ENCODE peak calls at places on chromosomes 12 and 14, in four cellular contexts. M, R, N and L are unnamed samples.
A peak's percentile ranks its signal among the peaks of the same experiment; 100 is the strongest.

GRCh38 chr14:47606601-47607000 is 68.8 kb downstream of the MDGA2 start:
- DNase-seq in M (no peak), R (no peak), N (no peak), L (no peak)

GRCh38 chr12:106682594-106683234 is 91.8 kb upstream of the RIC8B start:
- DNase-seq in M (peak; percentile 36), R (no peak), N (peak; percentile 11), L (no peak)

GRCh38 chr12:28568083-28568482 is 377.8 kb downstream of the CCDC91 start:
- DNase-seq in M (no peak), R (no peak), N (peak; percentile 83), L (peak; percentile 87)

GRCh38 chr12:7017870-7018349 is 366 bp downstream of the LPCAT3 start:
- DNase-seq in M (no peak), R (no peak), N (no peak), L (no peak)

GRCh38 chr12:111412007-111412829 is 6.5 kb downstream of the SH2B3 start:
- DNase-seq in M (peak; percentile 51), R (peak; percentile 84), N (peak; percentile 75), L (no peak)

GRCh38 chr14:80996049-80996901 is 40.9 kb downstream of the TSHR start:
- DNase-seq in M (peak; percentile 44), R (no peak), N (peak; percentile 74), L (peak; percentile 57)

GRCh38 chr12:111446631-111447570 is 41.2 kb downstream of the SH2B3 start:
- DNase-seq in M (no peak), R (peak; percentile 51), N (no peak), L (no peak)

GRCh38 chr12:2893007-2893406 is 2.3 kb downstream of the TULP3 start:
- DNase-seq in M (no peak), R (no peak), N (peak; percentile 86), L (peak; percentile 81)

GRCh38 chr12:91074851-91075250 is 17.0 kb upstream of the KERA start:
- DNase-seq in M (no peak), R (no peak), N (no peak), L (no peak)

GRCh38 chr12:21252070-21252469 is 82.6 kb downstream of the SLCO1A2 start:
- DNase-seq in M (no peak), R (no peak), N (no peak), L (no peak)

GRCh38 chr12:21248679-21249078 is 86.0 kb downstream of the SLCO1A2 start:
- DNase-seq in M (peak; percentile 22), R (no peak), N (peak; percentile 18), L (no peak)
- TF ChIP-seq CTCF in M (no peak), R (no peak), N (no peak), L (no peak)

GRCh38 chr12:29625359-29625953 is 128.0 kb upstream of the OVCH1 start:
- DNase-seq in M (no peak), R (no peak), N (no peak), L (no peak)

GRCh38 chr12:29614926-29615325 is 117.4 kb upstream of the OVCH1 start:
- DNase-seq in M (no peak), R (no peak), N (no peak), L (peak; percentile 75)

GRCh38 chr12:29616664-29617409 is 119.4 kb upstream of the OVCH1 start:
- DNase-seq in M (peak; percentile 29), R (no peak), N (peak; percentile 84), L (no peak)

DNA sequence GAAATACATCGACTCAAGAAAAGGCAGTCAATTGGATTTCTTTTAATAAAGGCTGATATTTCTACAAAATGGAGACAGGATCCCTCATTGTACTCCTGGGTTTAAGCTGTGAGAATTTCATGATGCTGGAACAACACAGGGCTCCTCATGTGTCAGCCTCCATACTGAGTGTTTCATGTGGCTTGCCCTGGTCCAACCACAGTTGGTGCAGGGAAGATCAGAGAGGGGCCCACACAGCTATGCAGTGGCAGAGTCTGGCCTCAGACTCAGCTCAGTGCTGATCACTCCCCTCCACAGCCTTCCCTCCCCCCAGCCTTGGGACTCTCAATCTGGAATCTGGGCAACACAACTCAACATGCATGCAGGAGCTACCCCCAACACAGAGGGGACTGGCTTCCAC is 122.5 kb upstream of the OVCH1 start:
- DNase-seq in M (no peak), R (no peak), N (no peak), L (no peak)
- TF ChIP-seq CTCF in M (no peak), R (no peak), N (no peak), L (no peak)

GRCh38 chr14:38363217-38363616 is 107.3 kb upstream of the CLEC14A start:
- DNase-seq in M (no peak), R (no peak), N (no peak), L (no peak)

GRCh38 chr14:38367922-38368321 is 112.0 kb upstream of the CLEC14A start:
- DNase-seq in M (no peak), R (no peak), N (no peak), L (no peak)

GRCh38 chr14:38366374-38366773 is 110.5 kb upstream of the CLEC14A start:
- DNase-seq in M (peak; percentile 65), R (no peak), N (no peak), L (no peak)
- TF ChIP-seq CTCF in M (no peak), R (no peak), N (no peak), L (no peak)

DNA sequence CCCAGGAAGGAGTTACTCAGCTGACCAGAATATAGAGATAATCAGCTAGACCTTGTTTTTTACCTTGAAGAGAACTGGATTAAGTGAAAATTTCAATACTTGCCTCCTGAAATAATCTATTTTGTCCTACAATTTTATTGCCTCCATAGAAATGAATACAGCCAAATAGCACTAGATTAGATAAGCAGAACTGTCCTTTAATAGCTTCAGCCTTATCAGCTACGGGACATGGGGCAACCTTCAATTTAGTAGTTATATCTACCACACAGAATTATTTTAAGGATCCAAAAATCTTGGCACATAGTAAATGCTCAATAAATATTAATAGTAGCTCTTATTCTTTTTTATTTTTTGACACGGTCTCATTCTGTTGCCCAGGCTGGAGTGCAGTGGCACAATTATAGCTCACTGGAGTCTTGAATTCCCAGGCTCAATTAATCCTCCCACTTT is 67.2 kb upstream of the PLEKHG3 start:
- DNase-seq in M (no peak), R (no peak), N (no peak), L (no peak)
- TF ChIP-seq CTCF in M (no peak), R (no peak), N (no peak), L (no peak)

GRCh38 chr12:26341481-26341880 is 146.1 kb downstream of the SSPN start:
- DNase-seq in M (no peak), R (no peak), N (no peak), L (no peak)

GRCh38 chr12:26340649-26341048 is 145.3 kb downstream of the SSPN start:
- DNase-seq in M (no peak), R (no peak), N (no peak), L (no peak)

GRCh38 chr12:26338574-26339572 is 143.5 kb downstream of the SSPN start:
- DNase-seq in M (peak; percentile 21), R (no peak), N (peak; percentile 51), L (no peak)

GRCh38 chr12:26334621-26335124 is 139.3 kb downstream of the SSPN start:
- DNase-seq in M (no peak), R (no peak), N (no peak), L (no peak)

GRCh38 chr12:26339976-26340375 is 144.6 kb downstream of the SSPN start:
- DNase-seq in M (no peak), R (no peak), N (no peak), L (no peak)
- TF ChIP-seq CTCF in M (no peak), R (no peak), N (no peak), L (no peak)

GRCh38 chr14:102590667-102591099 is 1.8 kb upstream of the RCOR1 start:
- DNase-seq in M (peak; percentile 33), R (no peak), N (peak; percentile 28), L (no peak)
- TF ChIP-seq CTCF in M (peak; percentile 37), R (peak; percentile 37), N (peak; percentile 61), L (peak; percentile 54)

GRCh38 chr12:57224973-57225679 is 4.4 kb upstream of the SHMT2 start:
- DNase-seq in M (peak; percentile 26), R (no peak), N (no peak), L (no peak)
- TF ChIP-seq CTCF in M (peak; percentile 88), R (peak; percentile 45), N (peak; percentile 48), L (peak; percentile 6)

GRCh38 chr14:96256420-96256819 is 410 bp downstream of the BDKRB1 start:
- DNase-seq in M (peak; percentile 6), R (no peak), N (no peak), L (peak; percentile 39)
- TF ChIP-seq CTCF in M (no peak), R (no peak), N (no peak), L (peak; percentile 36)

GRCh38 chr14:20720741-20721140 is 24.9 kb upstream of the EDDM3A start:
- DNase-seq in M (no peak), R (no peak), N (no peak), L (no peak)

GRCh38 chr14:20723458-20723857 is 22.2 kb upstream of the EDDM3A start:
- DNase-seq in M (no peak), R (no peak), N (no peak), L (no peak)

GRCh38 chr14:20714593-20715250 is 26.2 kb downstream of the ANG start:
- DNase-seq in M (peak; percentile 67), R (peak; percentile 76), N (peak; percentile 43), L (no peak)

GRCh38 chr14:20722016-20722415 is 23.7 kb upstream of the EDDM3A start:
- DNase-seq in M (no peak), R (no peak), N (no peak), L (no peak)

DNA sequence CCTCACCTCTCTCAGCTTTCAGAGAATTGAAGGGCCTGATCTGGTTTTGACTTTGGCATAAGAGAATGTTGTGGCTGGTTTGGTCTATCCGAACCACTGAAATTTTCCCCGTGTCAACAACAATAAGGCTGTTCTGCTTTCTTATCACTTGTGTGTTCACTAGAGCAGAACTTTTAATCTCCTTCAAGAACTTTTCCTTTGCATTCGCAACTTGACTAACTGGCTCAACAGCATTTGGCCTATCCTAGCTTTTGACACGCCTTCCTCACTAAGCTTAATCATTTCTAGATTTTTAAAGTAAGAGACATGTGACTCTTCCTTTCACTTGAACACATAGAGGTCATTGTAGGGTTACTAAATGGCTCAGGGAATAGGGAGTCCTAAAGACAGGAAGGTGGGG is 25.9 kb upstream of the EDDM3A start:
- DNase-seq in M (no peak), R (no peak), N (no peak), L (no peak)
- TF ChIP-seq CTCF in M (no peak), R (no peak), N (no peak), L (no peak)

DNA sequence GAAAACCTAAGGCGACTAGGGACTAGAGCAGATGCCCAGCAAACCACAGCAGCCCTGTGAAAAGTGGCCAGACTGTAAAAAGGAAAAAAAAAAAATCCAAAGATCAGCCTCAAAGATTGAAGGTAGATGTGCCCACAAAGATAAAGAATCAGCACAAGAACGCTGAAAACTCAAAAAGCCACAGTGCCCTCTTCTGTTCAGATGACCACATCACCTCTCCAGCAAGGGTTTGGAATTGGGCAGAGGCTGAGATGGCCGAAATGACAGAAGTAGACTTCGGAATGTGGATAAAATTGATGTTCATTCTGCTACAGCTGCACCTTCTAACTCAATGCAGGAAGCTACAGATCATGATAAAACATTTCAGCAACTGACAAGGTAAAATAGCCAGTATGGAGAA is 154.4 kb downstream of the GPHN start:
- DNase-seq in M (peak; percentile 41), R (no peak), N (no peak), L (no peak)
- TF ChIP-seq CTCF in M (peak; percentile 64), R (peak; percentile 30), N (peak; percentile 50), L (peak; percentile 30)